ENCODE peak calls at places on chromosomes 13 and 19, in four cellular contexts. One of them, this sample, is unnamed.

GRCh38 chr19:51025401-51025800 is 1.0 kb downstream of the KLK11 start:
- DNase-seq in tibial nerve: no peak
- DNase-seq in aorta: no peak
- DNase-seq in osteoblast: peak; percentile 67
- DNase-seq in this sample: no peak

GRCh38 chr19:49071860-49072547 is 495 bp downstream of the KCNA7 start:
- DNase-seq in osteoblast: peak; percentile 72
- DNase-seq in aorta: no peak
- DNase-seq in tibial nerve: no peak
- DNase-seq in this sample: no peak

GRCh38 chr19:2043269-2043641 is 7.8 kb downstream of the MKNK2 start:
- DNase-seq in osteoblast: peak; percentile 73
- DNase-seq in tibial nerve: no peak
- DNase-seq in aorta: peak; percentile 53
- DNase-seq in this sample: peak; percentile 46

GRCh38 chr13:51556740-51557139 is 27.5 kb upstream of the WDFY2 start:
- DNase-seq in aorta: no peak
- DNase-seq in tibial nerve: no peak
- DNase-seq in osteoblast: no peak
- DNase-seq in this sample: no peak

GRCh38 chr13:97574926-97575325 is 141.0 kb downstream of the RAP2A start:
- DNase-seq in osteoblast: no peak
- DNase-seq in aorta: peak; percentile 53
- DNase-seq in tibial nerve: no peak
- DNase-seq in this sample: no peak

GRCh38 chr13:48397744-48398143 is 15.2 kb downstream of the LPAR6 start:
- DNase-seq in aorta: no peak
- DNase-seq in tibial nerve: no peak
- DNase-seq in osteoblast: no peak
- DNase-seq in this sample: no peak

GRCh38 chr19:6753178-6754031 is 13.8 kb downstream of the SH2D3A start:
- DNase-seq in aorta: peak; percentile 83
- DNase-seq in tibial nerve: peak; percentile 70
- DNase-seq in osteoblast: peak; percentile 96
- DNase-seq in this sample: peak; percentile 91

GRCh38 chr13:45833663-45834062 is 17.9 kb downstream of the SIAH3 start:
- DNase-seq in aorta: no peak
- DNase-seq in osteoblast: peak; percentile 86
- DNase-seq in tibial nerve: no peak
- DNase-seq in this sample: no peak

GRCh38 chr19:52601025-52601973 is 31.2 kb downstream of the ZNF701 start:
- DNase-seq in osteoblast: peak; percentile 97
- DNase-seq in tibial nerve: peak; percentile 91
- DNase-seq in aorta: peak; percentile 97
- DNase-seq in this sample: peak; percentile 96

GRCh38 chr19:843180-843835 is 2.5 kb downstream of the PRTN3 start:
- DNase-seq in tibial nerve: no peak
- DNase-seq in osteoblast: no peak
- DNase-seq in aorta: no peak
- DNase-seq in this sample: peak; percentile 63

GRCh38 chr19:13843104-13843921 is 33.6 kb upstream of the NANOS3 start:
- DNase-seq in aorta: peak; percentile 82
- DNase-seq in osteoblast: peak; percentile 93
- DNase-seq in tibial nerve: no peak
- DNase-seq in this sample: no peak

GRCh38 chr19:18122860-18123795 is 25.6 kb downstream of the MAST3 start:
- DNase-seq in aorta: no peak
- DNase-seq in osteoblast: no peak
- DNase-seq in tibial nerve: no peak
- DNase-seq in this sample: no peak

GRCh38 chr13:76619631-76620030 is 266.6 kb downstream of the KCTD12 start:
- DNase-seq in tibial nerve: no peak
- DNase-seq in osteoblast: no peak
- DNase-seq in aorta: no peak
- DNase-seq in this sample: no peak

GRCh38 chr13:39417643-39418042 is 185.3 kb downstream of the LHFPL6 start:
- DNase-seq in aorta: peak; percentile 57
- DNase-seq in osteoblast: peak; percentile 66
- DNase-seq in tibial nerve: no peak
- DNase-seq in this sample: no peak

GRCh38 chr19:28472843-28473242 is 740.1 kb downstream of the UQCRFS1 start:
- DNase-seq in osteoblast: no peak
- DNase-seq in tibial nerve: no peak
- DNase-seq in aorta: peak; percentile 73
- DNase-seq in this sample: peak; percentile 74

GRCh38 chr19:7650148-7650547 is 13.2 kb downstream of the STXBP2 start:
- DNase-seq in aorta: no peak
- DNase-seq in osteoblast: peak; percentile 14
- DNase-seq in tibial nerve: no peak
- DNase-seq in this sample: no peak

GRCh38 chr19:49461656-49462055 is 8.6 kb downstream of the ALDH16A1 start:
- DNase-seq in aorta: no peak
- DNase-seq in tibial nerve: no peak
- DNase-seq in osteoblast: peak; percentile 45
- DNase-seq in this sample: no peak

DNA sequence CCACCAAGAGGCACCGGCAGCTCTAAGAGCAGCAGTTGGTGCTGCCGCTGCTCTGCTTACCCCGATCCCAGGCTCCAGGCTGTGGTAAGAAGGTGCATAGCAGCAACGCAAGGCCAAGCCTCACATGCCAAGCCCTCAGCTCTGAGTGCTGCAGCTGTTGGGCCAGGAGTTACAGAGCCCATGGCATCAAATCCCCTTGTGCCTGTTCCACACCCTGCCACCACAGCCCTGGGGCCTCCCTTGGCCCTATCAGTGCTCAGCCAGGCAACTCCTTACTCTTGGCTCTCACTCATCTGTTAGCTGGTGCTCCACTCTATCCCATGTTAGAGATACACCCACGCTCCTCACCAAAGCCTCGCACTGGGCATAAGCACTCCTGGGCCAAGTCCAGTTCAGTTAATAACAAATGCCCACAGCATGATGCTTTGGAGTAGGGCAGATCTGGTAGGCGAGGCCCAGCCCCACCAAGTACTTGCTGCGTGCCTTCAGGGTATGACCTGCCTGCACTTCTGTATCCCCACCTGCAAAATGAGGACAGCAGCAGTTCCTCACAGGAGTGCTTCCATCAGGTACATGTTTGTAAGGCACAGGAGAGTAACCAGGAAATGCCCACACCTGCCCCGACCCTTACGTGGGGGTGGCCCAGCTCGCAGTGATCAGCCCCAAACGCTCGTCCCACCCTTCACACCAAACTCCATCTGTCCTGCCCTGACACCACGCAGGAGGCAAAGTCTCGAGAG is 16.2 kb downstream of the AKAP8L start:
- DNase-seq in tibial nerve: no peak
- DNase-seq in osteoblast: peak; percentile 54
- DNase-seq in aorta: no peak
- DNase-seq in this sample: no peak
- H3K27ac ChIP-seq in tibial nerve: peak overlapping the region; percentile 67
- H3K27ac ChIP-seq in osteoblast: no peak overlapping the region
- H3K27ac ChIP-seq in aorta: no peak overlapping the region
- H3K27ac ChIP-seq in this sample: no peak overlapping the region

GRCh38 chr13:41154042-41154441 is 21.4 kb upstream of the KBTBD6 start:
- DNase-seq in osteoblast: no peak
- DNase-seq in aorta: no peak
- DNase-seq in tibial nerve: no peak
- DNase-seq in this sample: no peak

GRCh38 chr13:41150058-41150457 is 17.5 kb upstream of the KBTBD6 start:
- DNase-seq in tibial nerve: no peak
- DNase-seq in osteoblast: no peak
- DNase-seq in aorta: no peak
- DNase-seq in this sample: no peak

GRCh38 chr13:41156611-41157010 is 24.0 kb upstream of the KBTBD6 start:
- DNase-seq in osteoblast: no peak
- DNase-seq in tibial nerve: no peak
- DNase-seq in aorta: no peak
- DNase-seq in this sample: no peak

GRCh38 chr13:41148421-41149283 is 16.1 kb upstream of the KBTBD6 start:
- DNase-seq in osteoblast: no peak
- DNase-seq in aorta: no peak
- DNase-seq in tibial nerve: no peak
- DNase-seq in this sample: no peak

GRCh38 chr13:41152005-41152404 is 19.4 kb upstream of the KBTBD6 start:
- DNase-seq in tibial nerve: no peak
- DNase-seq in osteoblast: no peak
- DNase-seq in aorta: no peak
- DNase-seq in this sample: no peak
- H3K9me3 ChIP-seq in tibial nerve: peaks cover 4% of the 10 kb centered on the region
- H3K9me3 ChIP-seq in osteoblast: peaks cover 9% of the 10 kb centered on the region
- H3K9me3 ChIP-seq in aorta: peaks cover 5% of the 10 kb centered on the region
- H3K9me3 ChIP-seq in this sample: peaks cover 41% of the 10 kb centered on the region

DNA sequence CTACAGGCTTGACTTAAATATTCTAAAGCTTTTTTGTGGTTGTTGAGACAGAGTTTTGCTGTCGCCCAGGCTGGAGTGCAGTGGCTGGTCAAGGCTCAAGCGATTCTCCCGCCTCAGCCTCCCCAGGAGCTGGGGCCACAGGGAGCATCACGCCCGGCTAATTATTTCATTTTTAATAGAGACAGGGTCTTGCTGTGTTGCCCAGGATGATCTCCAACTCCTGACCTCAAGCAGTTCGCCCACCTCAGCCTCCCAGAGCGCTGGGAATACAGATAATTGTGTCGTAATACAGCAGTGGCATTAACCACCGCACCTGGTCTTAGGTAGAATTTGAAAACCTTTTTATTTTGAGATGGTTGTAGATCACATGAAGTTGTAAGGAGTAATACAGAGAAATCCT is 1.5 kb upstream of the DCUN1D2 start:
- DNase-seq in aorta: no peak
- DNase-seq in tibial nerve: no peak
- DNase-seq in osteoblast: no peak
- DNase-seq in this sample: no peak
- H3K4me1 ChIP-seq in aorta: no peaks in the 10 kb centered on the region
- H3K4me1 ChIP-seq in tibial nerve: peaks cover 45% of the 10 kb centered on the region
- H3K4me1 ChIP-seq in osteoblast: peaks cover 43% of the 10 kb centered on the region
- H3K4me1 ChIP-seq in this sample: peaks cover 52% of the 10 kb centered on the region

DNA sequence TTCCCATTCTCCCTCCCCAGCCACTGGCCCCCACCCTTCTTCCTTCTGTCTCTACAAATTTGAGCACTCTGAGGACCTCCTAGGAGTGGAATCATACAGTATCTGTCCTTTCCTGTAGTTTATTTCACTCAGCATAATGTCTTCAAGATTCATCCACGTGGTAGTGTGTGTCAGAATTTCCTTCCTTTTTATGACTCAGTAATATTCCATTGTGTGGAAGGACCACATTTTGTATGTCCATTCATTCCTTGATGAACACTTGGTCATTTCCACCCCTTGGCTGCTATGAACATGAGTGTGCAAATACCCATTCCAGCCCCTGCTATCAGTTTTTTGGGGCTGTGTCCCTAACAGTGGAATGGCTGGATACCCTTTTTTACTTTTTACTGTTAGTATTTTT is 9.8 kb downstream of the KLF2 start:
- DNase-seq in aorta: no peak
- DNase-seq in osteoblast: peak; percentile 43
- DNase-seq in tibial nerve: no peak
- DNase-seq in this sample: no peak
- H3K27ac ChIP-seq in aorta: no peak overlapping the region
- H3K27ac ChIP-seq in osteoblast: no peak overlapping the region
- H3K27ac ChIP-seq in tibial nerve: no peak overlapping the region
- H3K27ac ChIP-seq in this sample: no peak overlapping the region

DNA sequence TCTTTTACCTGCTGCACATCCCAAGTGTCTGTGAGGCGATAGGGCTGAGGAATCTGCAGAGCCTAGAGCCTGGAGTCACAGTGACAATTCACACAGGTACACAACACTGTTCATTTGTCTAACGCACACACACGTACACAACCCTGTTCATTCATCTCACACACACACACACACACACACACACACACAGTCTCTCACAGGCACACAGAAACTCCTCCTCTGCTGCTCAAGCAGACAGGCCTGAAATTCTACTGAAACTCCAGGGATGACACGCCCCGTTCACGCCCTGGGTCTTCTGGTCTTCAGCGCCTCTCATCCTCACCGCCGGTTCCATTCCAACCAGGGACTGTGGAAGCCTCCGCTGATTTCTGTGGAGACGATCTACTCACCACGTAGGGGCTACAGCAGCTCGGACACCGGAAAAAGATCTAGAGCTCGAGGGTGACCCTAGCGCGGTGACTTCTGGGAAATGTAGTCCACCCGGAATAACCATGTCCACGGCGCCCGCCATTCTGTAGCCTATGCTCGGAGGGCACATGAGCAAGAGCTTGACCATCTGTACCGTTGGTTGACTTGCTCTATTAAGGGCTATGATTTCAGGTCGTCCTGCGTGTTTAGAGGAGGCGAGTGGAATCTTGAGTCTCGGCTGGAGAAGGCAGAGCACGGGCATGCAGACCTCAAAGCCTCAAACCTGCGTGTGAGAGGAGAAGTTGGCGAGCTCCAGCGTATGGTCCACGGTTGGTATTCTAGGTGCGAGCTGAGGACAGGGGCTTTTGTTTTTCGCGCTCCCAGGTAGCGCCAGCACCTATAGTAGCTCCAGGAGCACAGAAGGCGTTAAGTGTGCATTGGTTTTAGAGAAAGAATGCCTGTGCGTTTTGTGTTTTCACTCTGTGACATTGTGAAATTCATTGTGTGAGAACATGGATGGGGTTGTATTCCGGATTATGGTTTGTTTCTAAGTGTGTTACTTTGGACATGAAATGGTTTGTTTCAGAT is 33.4 kb downstream of the ZNF45 start:
- DNase-seq in tibial nerve: peak; percentile 38
- DNase-seq in osteoblast: peak; percentile 85
- DNase-seq in aorta: peak; percentile 85
- DNase-seq in this sample: peak; percentile 80
- H3K9me3 ChIP-seq in tibial nerve: no peaks in the 10 kb centered on the region
- H3K9me3 ChIP-seq in osteoblast: peaks cover 2% of the 10 kb centered on the region
- H3K9me3 ChIP-seq in aorta: peaks cover 20% of the 10 kb centered on the region
- H3K9me3 ChIP-seq in this sample: peaks cover 64% of the 10 kb centered on the region